ENCODE peak calls at places on chromosome 4, in five cellular contexts. P, T, G, A and Z are unnamed samples.
A peak's percentile ranks its signal among the peaks of the same experiment; 100 is the strongest.

GRCh38 chr4:43757147-43757546 is 691.5 kb downstream of the KCTD8 start:
- DNase-seq in A (no peak), T (no peak), P (no peak), G (no peak), Z (no peak)

GRCh38 chr4:183831689-183832088 is 73.4 kb upstream of the STOX2 start:
- DNase-seq in A (no peak), T (no peak), G (no peak), P (no peak), Z (no peak)

GRCh38 chr4:169618286-169618685 is 2.1 kb upstream of the CLCN3 start:
- DNase-seq in A (no peak), P (no peak), T (no peak), G (no peak), Z (no peak)

GRCh38 chr4:136078971-136079370 is 1453.3 kb downstream of the PCDH18 start:
- DNase-seq in A (no peak), G (no peak), P (no peak), T (no peak), Z (no peak)

GRCh38 chr4:156815717-156816319 is 155.8 kb downstream of the PDGFC start:
- DNase-seq in T (no peak), G (no peak), A (no peak), P (no peak), Z (no peak)

GRCh38 chr4:139641218-139641617 is 24.4 kb upstream of the MGST2 start:
- DNase-seq in T (no peak), P (no peak), A (no peak), G (no peak), Z (no peak)

GRCh38 chr4:153467897-153468262 is 1.7 kb downstream of the TMEM131L start:
- DNase-seq in G (no peak), T (no peak), A (no peak), P (no peak), Z (no peak)

GRCh38 chr4:78346222-78346621 is 205.3 kb upstream of the ANXA3 start:
- DNase-seq in A (no peak), T (no peak), G (no peak), P (no peak), Z (no peak)

GRCh38 chr4:73912191-73912590 is 43.0 kb downstream of the CXCL1 start:
- DNase-seq in A (no peak), P (no peak), T (no peak), G (no peak), Z (no peak)

GRCh38 chr4:87560802-87561201 is 31.6 kb upstream of the SPARCL1 start:
- DNase-seq in T (no peak), P (no peak), G (no peak), A (no peak), Z (no peak)

GRCh38 chr4:77308843-77309242 is 151.8 kb downstream of the CCNG2 start:
- DNase-seq in G (no peak), T (no peak), A (no peak), P (no peak), Z (peak; percentile 51)

GRCh38 chr4:2284934-2285664 is 23.2 kb upstream of the MXD4 start:
- DNase-seq in T (no peak), P (no peak), A (no peak), G (no peak), Z (peak; percentile 25)

GRCh38 chr4:1216869-1217294 is 32.0 kb downstream of the CTBP1 start:
- DNase-seq in T (no peak), A (peak; percentile 65), G (peak; percentile 66), P (peak; percentile 35), Z (peak; percentile 80)

GRCh38 chr4:52714597-52715254 is 36.5 kb downstream of the ERVMER34-1 start:
- DNase-seq in T (no peak), A (no peak), P (no peak), G (no peak), Z (no peak)

GRCh38 chr4:5798946-5799345 is 87.9 kb downstream of the EVC start:
- DNase-seq in P (no peak), G (no peak), A (no peak), T (no peak), Z (no peak)

GRCh38 chr4:70183168-70183939 is 12.2 kb upstream of the ODAM start:
- DNase-seq in A (peak; percentile 0), T (peak; percentile 8), G (no peak), P (no peak), Z (no peak)

GRCh38 chr4:56255820-56256219 is 131.5 kb downstream of the AASDH start:
- DNase-seq in P (no peak), G (no peak), T (no peak), A (no peak), Z (no peak)

GRCh38 chr4:66585767-66586166 is 915.5 kb upstream of the EPHA5 start:
- DNase-seq in T (no peak), A (no peak), P (no peak), G (no peak), Z (no peak)

GRCh38 chr4:102105983-102106382 is 239.3 kb downstream of the SLC39A8 start:
- DNase-seq in T (no peak), P (no peak), G (no peak), A (no peak), Z (no peak)

GRCh38 chr4:184949020-184949419 is 69.3 kb upstream of the HELT start:
- DNase-seq in G (no peak), T (no peak), A (no peak), P (no peak), Z (no peak)

GRCh38 chr4:169271692-169272007 is 894 bp upstream of the SH3RF1 start:
- DNase-seq in T (no peak), A (no peak), P (no peak), G (no peak), Z (no peak)

GRCh38 chr4:575281-576141 is 584 bp downstream of the TMEM271 start:
- DNase-seq in A (no peak), T (peak; percentile 14), P (no peak), G (no peak), Z (peak; percentile 69)

GRCh38 chr4:38468491-38468890 is 195.5 kb upstream of the KLF3 start:
- DNase-seq in G (no peak), P (no peak), T (no peak), A (no peak), Z (no peak)

GRCh38 chr4:119750771-119751170 is 122.2 kb upstream of the PDE5A start:
- DNase-seq in G (no peak), T (no peak), A (no peak), P (no peak), Z (no peak)

GRCh38 chr4:101147283-101147682 is 200.0 kb downstream of the PPP3CA start:
- DNase-seq in P (no peak), A (no peak), G (no peak), T (no peak), Z (no peak)

GRCh38 chr4:23384741-23385140 is 505.1 kb downstream of the PPARGC1A start:
- DNase-seq in A (no peak), G (no peak), T (no peak), P (no peak), Z (no peak)